ENCODE peak calls at places on chromosomes 2 and 18, in six cellular contexts. M, X, S, H, Z and B are unnamed samples.
A peak's percentile ranks its signal among the peaks of the same experiment; 100 is the strongest.

GRCh38 chr2:159438720-159439353 is 152.3 kb upstream of the WDSUB1 start:
- DNase-seq in Z (no peak), M (no peak), H (no peak), X (no peak), S (no peak), B (no peak)

GRCh38 chr2:203035879-203036470 is 21.3 kb downstream of the NBEAL1 start:
- DNase-seq in Z (no peak), X (no peak), M (no peak), H (no peak), S (no peak), B (peak; percentile 38)

GRCh38 chr2:175003875-175004729 is 1.1 kb downstream of the CHN1 start:
- DNase-seq in Z (no peak), S (no peak), X (no peak), H (no peak), M (peak; percentile 11), B (no peak)

GRCh38 chr2:3682811-3683210 is 20.6 kb upstream of the DCDC2C start:
- DNase-seq in S (no peak), Z (no peak), M (no peak), H (no peak), X (no peak), B (no peak)

GRCh38 chr18:48951448-48952286 is 902 bp upstream of the SMAD7 start:
- DNase-seq in H (peak; percentile 86), X (peak; percentile 95), Z (peak; percentile 84), S (peak; percentile 89), M (peak; percentile 89), B (peak; percentile 90)

GRCh38 chr2:99571609-99572344 is 82.0 kb upstream of the REV1 start:
- DNase-seq in X (no peak), Z (no peak), S (no peak), H (no peak), M (peak; percentile 48), B (no peak)

GRCh38 chr2:7987992-7988391 is 693.9 kb upstream of the ID2 start:
- DNase-seq in M (no peak), S (peak; percentile 61), Z (no peak), H (no peak), X (no peak), B (no peak)

GRCh38 chr2:224507789-224508188 is 77.4 kb downstream of the CUL3 start:
- DNase-seq in M (no peak), H (peak; percentile 26), X (no peak), S (no peak), Z (no peak), B (no peak)

GRCh38 chr2:64311948-64312621 is 141.9 kb upstream of the LGALSL start:
- DNase-seq in M (peak; percentile 91), Z (peak; percentile 54), H (peak; percentile 78), X (peak; percentile 97), S (peak; percentile 85), B (peak; percentile 83)

GRCh38 chr2:30325542-30326328 is 94.4 kb downstream of the LBH start:
- DNase-seq in M (no peak), S (no peak), H (no peak), X (no peak), Z (no peak), B (no peak)

GRCh38 chr2:105129722-105130232 is 91.9 kb downstream of the MRPS9 start:
- DNase-seq in Z (no peak), S (no peak), H (no peak), M (no peak), X (no peak), B (no peak)

GRCh38 chr2:27663463-27664244 is at the start of the genes SLC4A1AP and SUPT7L:
- DNase-seq in H (peak; percentile 89), S (peak; percentile 70), X (peak; percentile 90), M (peak; percentile 87), Z (peak; percentile 92), B (peak; percentile 74)

GRCh38 chr2:71561441-71562267 is 108.3 kb downstream of the DYSF start:
- DNase-seq in M (no peak), X (no peak), S (no peak), H (no peak), Z (no peak), B (no peak)

GRCh38 chr2:43265006-43265770 is 38.8 kb upstream of the ZFP36L2 start:
- DNase-seq in S (no peak), X (peak; percentile 89), H (no peak), Z (no peak), M (peak; percentile 74), B (no peak)

GRCh38 chr18:8052237-8052701 is 485.2 kb downstream of the PTPRM start:
- DNase-seq in M (peak; percentile 20), H (peak; percentile 26), S (no peak), Z (no peak), X (no peak), B (no peak)

GRCh38 chr2:10345126-10345525 is 42.4 kb downstream of the HPCAL1 start:
- DNase-seq in X (no peak), Z (no peak), S (no peak), H (no peak), M (no peak), B (no peak)
- H3K4me1 ChIP-seq in X (no peaks in the 10 kb centered on the region), Z (peaks cover 13% of the 10 kb centered on the region), S (peaks cover 21% of the 10 kb centered on the region), H (peaks cover 11% of the 10 kb centered on the region), M (no peaks in the 10 kb centered on the region), B (no peaks in the 10 kb centered on the region)

DNA sequence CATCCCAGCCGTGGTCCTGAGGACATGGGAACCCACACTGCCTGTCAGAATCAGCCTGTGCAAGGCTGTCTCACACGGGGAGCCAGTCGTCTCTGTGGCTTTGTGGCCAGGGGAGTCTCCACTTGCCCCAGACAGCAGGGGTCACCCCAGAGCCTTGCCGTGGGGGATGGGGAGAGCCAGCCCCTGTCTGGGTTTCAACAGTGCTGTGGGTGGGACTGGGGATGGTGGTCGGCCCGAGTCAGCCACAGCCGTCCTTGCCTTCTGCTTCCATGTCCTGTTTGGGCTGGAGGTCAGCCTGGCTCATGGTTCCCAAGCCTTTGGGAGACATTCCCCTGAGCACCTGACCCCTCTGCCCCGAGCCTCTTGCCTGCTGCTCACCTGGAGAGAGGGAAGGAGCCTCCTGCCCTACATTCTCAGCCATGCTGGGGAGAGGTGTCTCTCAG is 19.6 kb downstream of the GPR35 start:
- DNase-seq in M (no peak), X (no peak), Z (no peak), H (no peak), S (no peak), B (no peak)
- H3K27me3 ChIP-seq in M (peaks cover 4% of the 10 kb centered on the region), X (no peaks in the 10 kb centered on the region), Z (no peaks in the 10 kb centered on the region), H (peaks cover 60% of the 10 kb centered on the region), S (no peaks in the 10 kb centered on the region), B (no peaks in the 10 kb centered on the region)

GRCh38 chr2:75580156-75580555 is 19.4 kb upstream of the EVA1A start:
- DNase-seq in M (no peak), Z (no peak), H (no peak), S (no peak), X (no peak), B (no peak)

GRCh38 chr2:75574106-75574505 is 13.4 kb upstream of the EVA1A start:
- DNase-seq in X (no peak), Z (no peak), H (peak; percentile 20), S (no peak), M (no peak), B (no peak)

GRCh38 chr2:75580606-75581005 is 19.9 kb upstream of the EVA1A start:
- DNase-seq in M (no peak), S (no peak), Z (no peak), X (no peak), H (no peak), B (no peak)

GRCh38 chr2:75579186-75579585 is 18.4 kb upstream of the EVA1A start:
- DNase-seq in H (no peak), X (no peak), M (no peak), Z (no peak), S (no peak), B (no peak)

GRCh38 chr2:75577280-75577679 is 16.5 kb upstream of the EVA1A start:
- DNase-seq in H (no peak), M (no peak), S (no peak), Z (no peak), X (no peak), B (no peak)
- H3K4me3 ChIP-seq in H (no peak overlapping the region), M (no peak overlapping the region), S (no peak overlapping the region), Z (no peak overlapping the region), X (no peak overlapping the region), B (no peak overlapping the region)

DNA sequence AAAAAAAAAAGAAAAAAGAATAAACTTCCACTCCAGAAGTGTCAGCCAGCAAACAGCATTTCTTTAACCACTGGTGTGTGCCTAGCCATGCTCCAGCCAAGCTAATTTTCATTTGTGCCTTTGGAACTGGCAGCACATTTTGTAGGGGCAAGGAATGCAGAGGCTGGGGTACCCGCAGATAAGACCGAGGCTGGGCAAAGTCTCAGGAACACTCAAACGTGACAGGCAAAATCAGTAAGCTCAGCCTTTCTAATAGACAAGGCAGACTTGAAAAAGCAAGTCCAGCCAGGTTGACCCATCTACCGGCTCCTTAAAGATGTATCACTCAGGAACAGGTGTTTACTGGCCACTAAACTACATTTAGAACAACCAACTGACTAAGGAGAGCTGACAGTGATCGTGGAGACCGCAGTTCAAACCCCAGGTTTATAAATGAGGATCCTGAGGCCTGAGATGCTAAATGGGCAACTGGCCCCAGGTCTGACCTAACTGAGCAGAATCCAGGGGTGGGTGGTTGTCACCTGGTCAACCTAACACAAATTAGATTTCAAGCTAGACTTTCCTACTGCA is 16.7 kb downstream of the NFE2L2 start:
- DNase-seq in S (no peak), M (no peak), H (no peak), Z (no peak), X (no peak), B (no peak)
- H3K4me1 ChIP-seq in S (peaks cover 77% of the 10 kb centered on the region), M (peaks cover 24% of the 10 kb centered on the region), H (peaks cover 35% of the 10 kb centered on the region), Z (peaks cover 4% of the 10 kb centered on the region), X (peaks cover 8% of the 10 kb centered on the region), B (peaks cover 33% of the 10 kb centered on the region)